ENCODE peak calls at places on chromosomes 6 and 20, in nine cellular contexts. F is PC-3, H is tibial artery, Y is BJ, I is heart right ventricle, T is endodermal cell, C is IMR-90, D is cardiac fibroblast, G is foreskin fibroblast. J is an unnamed sample.

GRCh38 chr20:53322651-53323050 is 271.0 kb downstream of the ZNF217 start:
- DNase-seq in G (no peak), H (no peak), D (no peak), T (no peak), Y (no peak), C (no peak), F (no peak), I (no peak), J (no peak)

GRCh38 chr6:37441651-37442050 is 8.6 kb downstream of the CMTR1 start:
- DNase-seq in H (no peak), F (no peak), T (no peak), I (no peak), D (no peak), C (no peak), Y (no peak), G (no peak), J (no peak)

GRCh38 chr20:19964289-19965263 is 52.6 kb upstream of the NAA20 start:
- DNase-seq in C (peak; percentile 97), T (no peak), H (peak; percentile 85), Y (peak; percentile 87), D (peak; percentile 86), F (peak; percentile 83), I (no peak), G (peak; percentile 91), J (peak; percentile 82)

GRCh38 chr6:36608788-36609563 is 14.8 kb downstream of the SRSF3 start:
- DNase-seq in D (no peak), I (no peak), C (no peak), F (no peak), H (peak; percentile 40), Y (no peak), G (no peak), T (no peak), J (no peak)

GRCh38 chr6:31740397-31741223 is 805 bp downstream of the MSH5 start:
- DNase-seq in G (no peak), D (peak; percentile 38), F (no peak), I (peak; percentile 27), T (no peak), Y (no peak), H (no peak), C (no peak), J (no peak)

GRCh38 chr6:159304641-159305040 is 135.4 kb downstream of the FNDC1 start:
- DNase-seq in T (no peak), I (no peak), H (no peak), G (no peak), D (no peak), Y (no peak), C (no peak), F (no peak), J (no peak)

GRCh38 chr6:126396131-126396530 is 56.2 kb downstream of the CENPW start:
- DNase-seq in I (no peak), F (no peak), Y (no peak), D (no peak), H (no peak), T (no peak), C (no peak), G (no peak), J (no peak)

GRCh38 chr6:75778757-75779156 is 29.7 kb downstream of the MYO6 start:
- DNase-seq in Y (no peak), I (no peak), C (no peak), T (no peak), F (no peak), D (no peak), H (no peak), G (no peak), J (no peak)

GRCh38 chr20:45355685-45356084 is 7.3 kb upstream of the SYS1 start:
- DNase-seq in D (no peak), C (no peak), H (no peak), Y (no peak), F (no peak), I (no peak), T (no peak), G (no peak), J (no peak)

GRCh38 chr20:49669601-49670189 is 44.0 kb downstream of the B4GALT5 start:
- DNase-seq in H (no peak), G (no peak), D (no peak), I (no peak), F (no peak), T (no peak), Y (no peak), C (no peak), J (no peak)

GRCh38 chr20:18372296-18372695 is 84.0 kb downstream of the ZNF133 start:
- DNase-seq in Y (no peak), C (no peak), G (no peak), I (no peak), F (no peak), T (no peak), D (no peak), H (no peak), J (no peak)

GRCh38 chr6:57432919-57433684 is 115.7 kb downstream of the PRIM2 start:
- DNase-seq in I (no peak), D (peak; percentile 53), Y (no peak), F (no peak), T (no peak), C (no peak), G (no peak), H (no peak), J (no peak)

GRCh38 chr6:130090796-130091195 is 72.4 kb downstream of the L3MBTL3 start:
- DNase-seq in H (no peak), C (no peak), T (no peak), G (no peak), D (no peak), F (no peak), Y (no peak), I (no peak), J (no peak)

GRCh38 chr6:121437861-121438651 is 2.6 kb downstream of the GJA1 start:
- DNase-seq in C (peak; percentile 52), F (peak; percentile 44), I (peak; percentile 15), Y (no peak), G (peak; percentile 43), T (peak; percentile 92), D (peak; percentile 46), H (peak; percentile 68), J (no peak)

GRCh38 chr20:33076662-33077398 is 2.6 kb upstream of the BPIFB4 start:
- DNase-seq in I (no peak), F (peak; percentile 39), T (peak; percentile 81), Y (no peak), C (no peak), G (no peak), D (no peak), H (no peak), J (no peak)
- TF ChIP-seq CTCF in I (peak; percentile 42), F (peak; percentile 68), T (peak; percentile 72), Y (no peak), C (no peak), G (no peak), D (no peak), H (no peak), J (peak; percentile 14)

GRCh38 chr6:11126876-11127275 is 15.4 kb upstream of the ERVFRD-1 start:
- DNase-seq in H (no peak), D (no peak), C (peak; percentile 23), T (peak; percentile 73), F (peak; percentile 32), I (no peak), G (no peak), Y (no peak), J (no peak)

GRCh38 chr6:11121851-11122250 is 10.3 kb upstream of the ERVFRD-1 start:
- DNase-seq in Y (no peak), H (no peak), T (no peak), C (no peak), F (no peak), I (no peak), D (peak; percentile 37), G (no peak), J (no peak)

GRCh38 chr6:11120273-11121005 is 8.9 kb upstream of the ERVFRD-1 start:
- DNase-seq in D (peak; percentile 41), T (no peak), Y (no peak), C (peak; percentile 72), I (no peak), H (no peak), F (peak; percentile 90), G (peak; percentile 43), J (no peak)

GRCh38 chr6:11122380-11122779 is 10.9 kb upstream of the ERVFRD-1 start:
- DNase-seq in T (no peak), G (no peak), Y (no peak), H (no peak), F (no peak), I (no peak), D (no peak), C (no peak), J (no peak)

DNA sequence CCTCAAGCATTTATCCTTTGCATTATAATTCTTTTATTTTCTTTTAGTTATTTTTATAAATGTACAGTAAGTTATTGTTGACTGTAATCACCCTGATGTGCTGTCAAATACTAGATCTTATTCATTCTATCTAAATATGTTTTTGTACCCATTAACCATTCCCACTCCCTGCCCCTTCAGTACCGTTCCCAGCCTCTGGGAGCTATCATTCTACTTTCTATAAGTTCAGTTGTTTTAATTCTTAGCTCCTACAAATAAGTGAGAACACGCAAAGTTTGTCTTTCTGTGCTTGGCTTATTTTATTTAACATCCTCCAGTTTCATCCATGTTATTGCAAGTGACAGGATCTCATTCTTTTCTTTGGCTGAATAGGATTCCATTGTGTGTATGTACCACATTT is 12.5 kb upstream of the ERVFRD-1 start:
- DNase-seq in F (no peak), I (no peak), H (no peak), Y (no peak), T (no peak), C (no peak), D (no peak), G (no peak), J (no peak)
- TF ChIP-seq CTCF in F (no peak), I (no peak), H (no peak), Y (no peak), T (peak; percentile 58), C (no peak), D (peak; percentile 27), G (no peak), J (no peak)

GRCh38 chr20:63519765-63520593 is 586 bp upstream of the PPDPF start:
- DNase-seq in T (peak; percentile 93), I (peak; percentile 79), D (no peak), G (peak; percentile 35), Y (no peak), F (peak; percentile 51), H (peak; percentile 83), C (peak; percentile 29), J (no peak)

GRCh38 chr20:63522091-63522868 is 1.7 kb downstream of the PPDPF start:
- DNase-seq in H (no peak), C (no peak), I (no peak), Y (no peak), D (no peak), G (no peak), T (peak; percentile 28), F (no peak), J (no peak)

GRCh38 chr20:63521602-63522001 is 1.0 kb downstream of the PPDPF start:
- DNase-seq in F (no peak), Y (no peak), H (no peak), G (no peak), T (peak; percentile 76), I (peak; percentile 22), C (no peak), D (peak; percentile 16), J (no peak)

GRCh38 chr20:63520594-63520938 is at the start of gene PPDPF:
- DNase-seq in G (peak; percentile 76), C (peak; percentile 72), F (peak; percentile 84), Y (no peak), T (no peak), I (peak; percentile 89), H (peak; percentile 88), D (peak; percentile 88), J (peak; percentile 64)

GRCh38 chr20:63520939-63521601 is 505 bp downstream of the PPDPF start:
- DNase-seq in H (peak; percentile 82), C (peak; percentile 53), D (peak; percentile 74), Y (no peak), G (peak; percentile 55), F (peak; percentile 80), T (peak; percentile 83), I (peak; percentile 75), J (peak; percentile 36)
- TF ChIP-seq CTCF in H (no peak), C (no peak), D (no peak), Y (peak; percentile 16), G (no peak), F (no peak), T (no peak), I (peak; percentile 34), J (no peak)

GRCh38 chr6:163814494-163815364 is 400.2 kb downstream of the QKI start:
- DNase-seq in T (no peak), H (no peak), Y (peak; percentile 82), I (no peak), C (peak; percentile 88), D (peak; percentile 46), G (peak; percentile 77), F (peak; percentile 32), J (peak; percentile 82)
- TF ChIP-seq CTCF in T (no peak), H (no peak), Y (peak; percentile 41), I (no peak), C (peak; percentile 20), D (no peak), G (no peak), F (no peak), J (peak; percentile 33)